ENCODE peak calls at places on chromosomes 12 and 14, in five cellular contexts. N is OCI-LY7, Z is H1, R is suprapubic skin, U is GM12865. D is an unnamed sample.

GRCh38 chr14:100621806-100622205 is 34.6 kb upstream of the BEGAIN start:
- DNase-seq in N (peak; percentile 8), Z (no peak), R (peak; percentile 71), U (no peak), D (no peak)

GRCh38 chr14:21467620-21468019 is 9.1 kb downstream of the RAB2B start:
- DNase-seq in N (no peak), Z (no peak), R (no peak), U (no peak), D (peak; percentile 91)

GRCh38 chr14:24079521-24080141 is 8.3 kb downstream of the CPNE6 start:
- DNase-seq in N (no peak), Z (no peak), R (no peak), U (no peak), D (no peak)

GRCh38 chr12:5661820-5662219 is 229.9 kb downstream of the NTF3 start:
- DNase-seq in N (no peak), Z (no peak), R (no peak), U (no peak), D (no peak)

GRCh38 chr12:50397122-50397650 is 777 bp upstream of the FAM186A start:
- DNase-seq in N (no peak), Z (no peak), R (peak; percentile 21), U (no peak), D (peak; percentile 22)

GRCh38 chr12:100190013-100190394 is 10.6 kb upstream of the ACTR6 start:
- DNase-seq in N (no peak), Z (no peak), R (no peak), U (no peak), D (no peak)

GRCh38 chr14:72503696-72504368 is 390.1 kb downstream of the DPF3 start:
- DNase-seq in N (no peak), Z (no peak), R (no peak), U (no peak), D (peak; percentile 75)

GRCh38 chr14:72699852-72700257 is 194.0 kb downstream of the DPF3 start:
- DNase-seq in N (no peak), Z (no peak), R (no peak), U (no peak), D (peak; percentile 99)

GRCh38 chr14:69360438-69361108 is 37.5 kb downstream of the ERH start:
- DNase-seq in N (peak; percentile 54), Z (no peak), R (no peak), U (peak; percentile 53), D (no peak)

GRCh38 chr12:58583541-58583940 is 336.8 kb downstream of the LRIG3 start:
- DNase-seq in N (no peak), Z (no peak), R (no peak), U (no peak), D (peak; percentile 71)

DNA sequence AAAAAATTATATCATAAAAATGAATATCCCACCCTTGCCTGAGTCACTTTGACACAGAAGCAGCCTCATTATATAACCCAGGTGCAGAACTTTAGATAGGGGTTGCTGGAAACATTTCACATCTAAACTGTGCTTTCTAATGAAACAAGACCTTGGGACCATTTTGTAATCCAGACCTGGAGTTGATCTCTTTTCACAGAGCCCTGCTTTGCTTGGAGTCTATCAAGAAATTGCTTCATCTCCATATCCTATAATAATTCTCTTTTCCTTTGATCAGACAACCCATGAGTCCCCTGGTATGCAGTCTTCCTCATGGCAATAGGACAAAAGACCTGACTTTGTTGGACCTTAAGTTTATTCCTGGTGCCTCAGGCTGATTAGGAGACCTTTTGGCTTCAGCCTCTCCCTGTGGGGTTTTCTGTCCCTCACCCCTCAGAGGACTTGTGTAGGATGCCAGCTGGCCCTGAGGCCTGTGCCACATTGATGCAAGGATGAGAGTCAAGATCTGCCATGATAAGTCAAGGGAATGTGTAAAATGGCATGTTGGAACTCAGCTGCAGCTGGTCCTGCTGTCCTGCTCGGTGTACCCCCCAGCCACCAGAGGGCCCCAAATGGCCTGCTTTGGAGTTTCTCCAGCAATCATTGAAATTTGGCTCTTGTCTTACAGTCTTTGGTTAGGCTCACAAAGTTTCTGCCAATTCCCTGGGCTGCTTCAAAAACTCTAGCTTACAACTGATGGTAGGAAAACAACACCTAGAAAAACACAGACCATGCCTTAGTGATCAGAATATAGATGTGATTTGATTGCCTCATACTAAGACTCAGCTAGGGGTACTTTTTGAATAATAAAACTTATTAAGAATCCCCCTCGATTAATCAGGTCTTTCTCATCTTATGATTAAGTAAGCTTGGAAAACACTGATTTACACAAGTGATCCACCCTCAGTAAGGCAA is 76.6 kb downstream of the HSD17B6 start:
- DNase-seq in N (peak; percentile 39), Z (peak; percentile 51), R (no peak), U (peak; percentile 54), D (peak; percentile 41)
- TF ChIP-seq CTCF in N (peak; percentile 80), Z (peak; percentile 96), R (no peak), U (peak; percentile 63), D (peak; percentile 32)

DNA sequence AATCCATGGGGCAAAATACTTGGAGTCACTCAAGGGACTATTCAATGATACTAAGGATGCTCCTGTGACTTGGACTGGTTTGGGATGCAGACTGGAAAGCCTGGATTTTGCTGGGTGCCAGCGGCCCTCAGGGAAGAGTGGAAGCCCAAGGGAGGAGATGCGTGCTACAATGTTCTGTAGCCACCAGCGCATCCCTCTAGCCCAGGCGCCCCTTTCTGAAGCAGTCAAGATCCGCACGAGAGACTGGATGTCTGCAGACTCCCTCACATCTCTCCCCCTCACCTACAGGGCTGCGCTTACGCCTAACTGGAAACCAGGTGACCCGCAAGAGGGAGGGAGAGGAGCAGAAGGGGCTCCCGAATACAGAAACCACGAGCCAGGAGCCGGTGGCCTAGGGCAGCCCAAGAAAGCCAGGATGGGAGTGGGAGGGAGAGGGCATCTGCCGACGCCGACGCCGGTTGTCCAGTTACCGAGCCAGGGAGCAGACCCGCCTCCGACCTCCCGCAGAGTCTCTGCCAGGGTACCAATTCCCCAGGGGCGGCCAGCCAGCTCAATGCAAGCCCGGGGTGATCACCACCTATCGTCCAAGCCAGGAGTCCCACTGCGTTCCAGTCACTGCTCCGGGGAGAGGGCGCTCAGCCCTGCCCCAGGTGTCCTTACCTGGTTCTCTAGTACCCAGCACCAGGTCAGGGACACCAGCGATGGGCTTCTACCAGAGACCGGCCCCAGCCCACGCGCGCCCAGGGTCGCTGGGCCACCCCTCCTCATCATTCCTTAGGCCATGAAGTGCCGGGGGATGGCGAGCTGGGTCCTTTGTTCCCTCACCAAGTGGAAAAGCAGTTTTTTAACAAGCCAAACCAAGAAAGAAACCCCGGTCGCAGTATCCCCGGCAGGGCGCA is 1.2 kb downstream of the NTN4 start:
- DNase-seq in N (no peak), Z (no peak), R (no peak), U (no peak), D (no peak)
- H3K4me3 ChIP-seq in N (no peak overlapping the region), Z (peak overlapping the region; percentile 78), R (peak overlapping the region; percentile 66), U (no peak overlapping the region), D (peak overlapping the region; percentile 81)

GRCh38 chr14:96698846-96699543 is 98.2 kb upstream of the VRK1 start:
- DNase-seq in N (no peak), Z (no peak), R (no peak), U (peak; percentile 89), D (no peak)
- TF ChIP-seq CTCF in N (peak; percentile 70), Z (peak; percentile 19), R (no peak), U (peak; percentile 53), D (no peak)

DNA sequence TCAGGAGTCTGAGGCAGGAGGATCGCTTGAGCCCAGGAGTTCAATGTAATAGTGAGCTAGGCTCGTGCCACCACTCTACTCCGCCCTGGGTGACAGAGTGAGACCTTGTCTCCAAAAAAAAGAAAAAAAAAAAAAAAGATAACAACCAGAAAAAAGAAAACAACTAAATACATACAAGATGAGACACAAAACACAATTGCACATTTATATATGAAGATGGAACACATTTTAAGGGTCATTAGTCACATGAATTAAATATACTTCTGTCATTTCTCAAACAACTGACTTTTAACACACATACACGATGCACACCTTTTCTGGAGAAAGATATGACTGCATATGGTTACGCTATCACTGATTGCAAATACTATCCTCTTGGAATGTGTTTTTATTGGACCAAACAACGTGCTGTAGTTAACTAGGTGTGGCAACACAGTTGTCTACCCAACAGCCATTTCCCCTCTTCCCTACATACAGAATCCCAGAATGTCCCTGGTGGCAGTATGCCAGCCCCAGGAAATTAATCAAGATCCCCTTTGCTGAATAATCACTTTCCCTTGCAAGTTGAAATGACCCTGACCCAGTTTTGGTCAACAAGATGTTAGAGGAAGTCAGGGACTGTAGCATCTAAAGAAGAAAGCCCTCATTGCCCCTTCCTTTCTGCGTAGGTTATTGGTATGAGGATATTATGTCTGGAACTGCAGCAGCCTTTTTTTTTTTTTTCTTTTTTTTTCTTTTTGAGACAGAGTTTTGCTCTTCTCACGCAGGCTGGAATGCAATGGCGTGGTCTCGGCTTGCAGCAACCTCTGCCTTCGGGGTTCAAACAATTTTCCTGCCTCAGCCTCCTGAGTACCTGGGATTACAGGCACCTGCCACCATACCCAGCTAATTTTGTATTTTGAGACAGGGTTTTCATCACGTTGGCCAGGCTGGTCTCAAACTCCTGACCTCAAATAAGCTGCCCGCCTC is 5.6 kb upstream of the MYL6B start:
- DNase-seq in N (no peak), Z (no peak), R (no peak), U (no peak), D (peak; percentile 63)
- H3K4me3 ChIP-seq in N (no peak overlapping the region), Z (no peak overlapping the region), R (no peak overlapping the region), U (no peak overlapping the region), D (no peak overlapping the region)

GRCh38 chr12:102948941-102949352 is 8.5 kb upstream of the ASCL1 start:
- DNase-seq in N (peak; percentile 40), Z (no peak), R (no peak), U (peak; percentile 64), D (peak; percentile 52)

GRCh38 chr12:102954143-102954542 is 3.3 kb upstream of the ASCL1 start:
- DNase-seq in N (no peak), Z (no peak), R (no peak), U (no peak), D (no peak)

GRCh38 chr12:102950950-102951490 is 6.5 kb upstream of the ASCL1 start:
- DNase-seq in N (no peak), Z (no peak), R (no peak), U (no peak), D (no peak)

GRCh38 chr12:102953221-102953620 is 4.3 kb upstream of the ASCL1 start:
- DNase-seq in N (no peak), Z (no peak), R (no peak), U (no peak), D (no peak)

DNA sequence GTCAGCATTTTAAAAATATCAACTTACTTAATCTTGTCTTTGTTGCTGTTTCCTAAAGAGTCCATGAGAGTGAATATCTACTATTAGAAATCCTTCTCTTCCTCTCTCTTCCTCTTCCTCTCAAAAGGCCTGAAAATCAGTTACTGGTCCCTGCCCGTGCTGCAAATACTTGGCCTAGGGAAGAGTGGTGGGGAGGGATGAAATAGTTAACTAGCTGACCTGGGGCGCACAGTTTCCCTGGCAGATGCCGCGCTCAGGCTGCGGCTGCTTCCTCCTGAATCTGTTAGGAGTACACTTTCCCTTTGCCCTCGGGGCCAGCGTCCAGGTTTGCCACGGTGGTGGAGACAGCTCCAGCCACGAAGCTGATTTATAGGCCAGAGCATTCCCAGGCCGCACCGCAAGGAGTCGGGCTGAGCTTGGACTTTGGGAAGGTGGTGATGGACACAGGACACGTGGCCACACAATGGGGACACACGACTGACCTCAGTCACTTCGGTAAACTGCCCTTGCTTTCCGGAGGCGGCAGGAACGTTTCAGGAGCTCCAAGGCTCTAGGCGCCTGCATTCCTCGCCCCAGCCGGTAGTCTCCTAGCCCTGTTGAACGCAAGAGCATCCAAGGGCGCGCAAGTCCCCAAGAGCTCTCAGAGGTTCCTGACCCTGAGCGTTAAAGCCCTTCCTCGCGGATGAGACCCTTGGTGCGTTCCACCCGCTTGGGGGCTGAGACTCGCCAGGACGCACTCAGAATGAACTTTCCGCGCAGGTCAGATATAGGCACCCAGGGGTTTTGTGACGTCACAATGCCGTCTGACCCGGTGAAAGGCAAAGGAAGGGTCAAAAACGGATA is 7.1 kb upstream of the ASCL1 start:
- DNase-seq in N (no peak), Z (no peak), R (no peak), U (peak; percentile 35), D (no peak)
- TF ChIP-seq CTCF in N (no peak), Z (peak; percentile 44), R (no peak), U (peak; percentile 7), D (no peak)

GRCh38 chr12:39616666-39617065 is 2.9 kb downstream of the ABCD2 start:
- DNase-seq in N (no peak), Z (no peak), R (no peak), U (no peak), D (no peak)
- H3K4me3 ChIP-seq in N (peak overlapping the region; percentile 54), Z (no peak overlapping the region), R (no peak overlapping the region), U (peak overlapping the region; percentile 75), D (no peak overlapping the region)